ENCODE peak calls at places on chromosomes 5 and 9, in five cellular contexts. R, V, U, O and E are unnamed samples.

GRCh38 chr5:18276939-18277338 is 642.7 kb downstream of the TAF11L14 start:
- DNase-seq in R (no peak), V (no peak), U (no peak), O (no peak), E (no peak)

GRCh38 chr9:137241490-137242328 is 622 bp downstream of the TUBB4B start:
- DNase-seq in R (peak; percentile 58), V (peak; percentile 55), U (no peak), O (peak; percentile 58), E (no peak)

GRCh38 chr5:178372091-178372695 is 139.6 kb upstream of the PHYKPL start:
- DNase-seq in R (no peak), V (no peak), U (no peak), O (no peak), E (no peak)

GRCh38 chr9:114301798-114302565 is 20.9 kb upstream of the ORM1 start:
- DNase-seq in R (no peak), V (no peak), U (no peak), O (no peak), E (no peak)

GRCh38 chr9:89814340-89815040 is 209.7 kb downstream of the GADD45G start:
- DNase-seq in R (peak; percentile 15), V (peak; percentile 5), U (no peak), O (no peak), E (no peak)

GRCh38 chr5:126938461-126938860 is 91.9 kb downstream of the MARCHF3 start:
- DNase-seq in R (no peak), V (no peak), U (no peak), O (peak; percentile 57), E (no peak)

GRCh38 chr5:14171621-14172020 is 28.5 kb downstream of the TRIO start:
- DNase-seq in R (peak; percentile 77), V (no peak), U (no peak), O (no peak), E (no peak)

GRCh38 chr5:82799346-82800077 is 277.7 kb downstream of the TMEM167A start:
- DNase-seq in R (no peak), V (no peak), U (no peak), O (no peak), E (no peak)

GRCh38 chr9:124870723-124871122 is 8.8 kb downstream of the ARPC5L start:
- DNase-seq in R (peak; percentile 38), V (no peak), U (no peak), O (no peak), E (no peak)

GRCh38 chr5:136769900-136770684 is 404.7 kb upstream of the TRPC7 start:
- DNase-seq in R (peak; percentile 67), V (peak; percentile 62), U (peak; percentile 16), O (peak; percentile 79), E (peak; percentile 35)

GRCh38 chr5:61162832-61163567 is 732 bp upstream of the SMIM15 start:
- DNase-seq in R (peak; percentile 16), V (no peak), U (no peak), O (peak; percentile 32), E (no peak)

GRCh38 chr5:154296525-154297159 is 106.1 kb downstream of the GALNT10 start:
- DNase-seq in R (no peak), V (no peak), U (no peak), O (peak; percentile 86), E (no peak)

GRCh38 chr9:19232117-19232829 is 1.8 kb downstream of the DENND4C start:
- DNase-seq in R (peak; percentile 28), V (peak; percentile 16), U (no peak), O (peak; percentile 13), E (no peak)

GRCh38 chr5:58946232-58946631 is 363.4 kb downstream of the RAB3C start:
- DNase-seq in R (no peak), V (no peak), U (no peak), O (no peak), E (no peak)

GRCh38 chr9:14322211-14323082 is 8.5 kb upstream of the NFIB start:
- DNase-seq in R (peak; percentile 90), V (peak; percentile 94), U (peak; percentile 42), O (peak; percentile 90), E (no peak)

GRCh38 chr9:108150736-108151135 is 661.2 kb upstream of the KLF4 start:
- DNase-seq in R (no peak), V (no peak), U (no peak), O (no peak), E (peak; percentile 74)

GRCh38 chr5:67195406-67196275 is 958 bp downstream of the CD180 start:
- DNase-seq in R (no peak), V (no peak), U (no peak), O (no peak), E (no peak)

GRCh38 chr5:174775071-174775470 is 50.7 kb downstream of the MSX2 start:
- DNase-seq in R (no peak), V (no peak), U (no peak), O (no peak), E (no peak)

DNA sequence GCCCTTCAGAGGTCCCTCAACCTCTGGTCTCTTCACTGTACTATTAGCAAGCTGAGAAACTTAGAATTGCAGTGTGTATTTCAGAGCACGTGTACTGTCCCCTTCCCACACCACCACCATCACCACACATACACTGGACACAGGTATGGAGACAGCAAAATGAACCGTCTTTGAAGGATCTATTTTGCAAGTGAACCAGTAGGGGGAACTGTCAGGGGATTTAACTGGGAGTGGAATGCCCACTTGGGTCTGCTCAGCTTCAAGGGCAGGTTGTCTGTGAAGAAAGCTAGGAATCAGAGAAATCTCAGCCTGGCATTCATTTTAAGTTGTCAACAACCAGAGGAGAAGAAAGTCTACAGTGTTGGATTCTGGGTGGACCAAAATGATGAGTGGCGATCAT is 147.0 kb downstream of the DCP2 start:
- DNase-seq in R (peak; percentile 15), V (peak; percentile 8), U (no peak), O (peak; percentile 19), E (no peak)
- TF ChIP-seq CTCF in R (peak; percentile 21), V (peak; percentile 64), U (peak; percentile 37), O (peak; percentile 57), E (peak; percentile 27)

GRCh38 chr9:977361-978116 is 1.1 kb downstream of the DMRT3 start:
- DNase-seq in R (no peak), V (no peak), U (no peak), O (no peak), E (no peak)

GRCh38 chr9:974993-975739 is 1.3 kb upstream of the DMRT3 start:
- DNase-seq in R (no peak), V (no peak), U (no peak), O (no peak), E (no peak)

GRCh38 chr9:976805-977360 is 428 bp downstream of the DMRT3 start:
- DNase-seq in R (no peak), V (no peak), U (no peak), O (peak; percentile 11), E (no peak)

GRCh38 chr9:975740-976257 is 656 bp upstream of the DMRT3 start:
- DNase-seq in R (no peak), V (no peak), U (no peak), O (no peak), E (no peak)

DNA sequence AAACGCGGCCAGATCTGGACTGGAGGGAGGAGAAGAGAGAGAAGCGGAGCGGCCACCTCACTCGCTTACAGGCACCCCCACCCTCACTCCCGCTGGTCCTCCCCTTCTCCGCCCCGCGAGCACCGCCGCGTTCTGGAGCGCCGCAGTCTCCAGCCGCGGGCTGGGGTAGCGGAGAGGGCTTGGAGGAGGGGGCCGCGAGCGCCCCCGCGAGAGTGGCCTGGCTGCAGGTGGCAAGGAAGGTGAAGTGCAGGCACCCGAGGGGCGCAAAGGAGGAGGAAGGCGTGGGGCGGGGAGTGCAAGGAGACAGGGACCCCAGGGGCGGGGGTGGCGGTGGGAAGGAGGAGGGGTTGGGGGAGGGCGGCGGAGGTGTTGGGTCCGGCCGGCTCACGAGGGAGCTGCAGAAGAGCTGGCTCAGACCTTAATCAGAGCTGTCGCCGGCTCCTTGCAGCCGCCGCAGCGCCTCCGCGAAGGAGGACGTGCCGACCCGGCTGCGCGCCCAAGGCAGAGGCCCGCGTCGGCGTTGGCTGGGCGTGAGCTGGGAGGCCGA is at the start of gene DMRT3:
- DNase-seq in R (no peak), V (no peak), U (no peak), O (no peak), E (no peak)
- H3K4me3 ChIP-seq in R (no peak within 1 kb of the TSS), V (no peak within 1 kb of the TSS), U (no peak within 1 kb of the TSS), O (peak within 1 kb of the TSS; percentile 51), E (no peak within 1 kb of the TSS)

GRCh38 chr9:127455299-127455992 is 4.1 kb downstream of the LRSAM1 start:
- DNase-seq in R (peak; percentile 30), V (peak; percentile 52), U (no peak), O (peak; percentile 49), E (no peak)
- TF ChIP-seq CTCF in R (peak; percentile 38), V (peak; percentile 69), U (peak; percentile 52), O (peak; percentile 43), E (peak; percentile 23)

DNA sequence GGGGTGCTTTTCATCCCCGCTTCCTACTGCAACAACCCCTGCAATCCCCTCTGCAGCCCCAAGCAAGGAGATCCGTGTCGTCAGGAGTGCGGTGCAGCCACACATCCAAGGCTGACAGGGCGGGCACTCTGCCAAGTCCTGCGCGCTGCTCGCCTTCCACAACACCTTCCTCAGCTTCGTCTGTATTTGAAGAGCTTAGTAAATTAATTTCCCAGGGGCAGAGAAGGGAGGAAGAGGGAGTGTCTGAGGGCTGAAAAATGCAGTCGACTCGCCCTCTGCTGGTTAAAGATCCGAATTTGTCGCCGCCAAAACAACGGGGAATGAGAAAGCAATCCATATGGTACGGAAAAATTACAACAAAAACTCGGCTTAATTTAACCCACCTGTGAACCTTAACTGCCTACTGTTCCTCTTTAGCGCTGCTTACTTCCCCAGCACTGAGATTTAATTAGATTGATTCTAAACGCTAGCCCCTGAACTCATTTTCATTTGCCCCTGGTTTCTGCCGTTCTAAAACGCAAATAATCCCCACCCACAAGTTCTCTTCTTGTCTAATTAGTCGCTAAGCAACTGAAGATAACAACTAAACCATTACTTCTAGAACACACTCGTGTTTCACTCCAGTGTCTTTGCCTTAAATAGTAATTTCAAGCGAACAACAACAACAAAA is 10.9 kb upstream of the PCDHB1 start:
- DNase-seq in R (no peak), V (no peak), U (no peak), O (peak; percentile 79), E (no peak)
- H3K4me3 ChIP-seq in R (no peak overlapping the region), V (no peak overlapping the region), U (no peak overlapping the region), O (peak overlapping the region; percentile 82), E (no peak overlapping the region)

GRCh38 chr9:134658378-134658955 is 16.9 kb downstream of the COL5A1 start:
- DNase-seq in R (no peak), V (no peak), U (no peak), O (no peak), E (no peak)

GRCh38 chr9:134655101-134655500 is 13.5 kb downstream of the COL5A1 start:
- DNase-seq in R (no peak), V (no peak), U (no peak), O (no peak), E (no peak)

GRCh38 chr9:134657666-134658377 is 16.2 kb downstream of the COL5A1 start:
- DNase-seq in R (no peak), V (no peak), U (no peak), O (no peak), E (no peak)

GRCh38 chr9:134655591-134656333 is 14.2 kb downstream of the COL5A1 start:
- DNase-seq in R (no peak), V (no peak), U (no peak), O (no peak), E (no peak)

GRCh38 chr9:134656334-134657034 is 14.9 kb downstream of the COL5A1 start:
- DNase-seq in R (no peak), V (peak; percentile 18), U (no peak), O (peak; percentile 31), E (no peak)
- TF ChIP-seq CTCF in R (no peak), V (peak; percentile 49), U (no peak), O (peak; percentile 42), E (peak; percentile 22)

DNA sequence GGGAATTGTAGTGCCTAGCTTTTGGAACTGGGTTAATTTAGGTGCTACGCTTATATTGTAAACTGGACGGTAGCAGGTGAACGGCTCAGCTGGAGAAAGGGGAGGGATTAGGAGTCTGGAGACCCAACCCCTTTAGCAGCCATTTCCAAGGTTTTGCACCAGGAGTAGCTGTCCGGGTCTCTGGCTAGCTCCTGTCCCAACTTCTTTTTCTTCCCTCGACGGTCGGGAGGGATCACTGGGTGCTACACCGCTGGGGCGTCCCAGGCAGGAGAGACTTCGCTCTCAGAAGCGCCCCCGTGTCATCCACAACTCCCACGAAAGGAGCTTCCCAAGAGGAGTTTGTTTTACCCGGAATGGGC is 1640.9 kb upstream of the C9orf72 start:
- DNase-seq in R (no peak), V (no peak), U (no peak), O (peak; percentile 68), E (no peak)
- H3K4me3 ChIP-seq in R (no peak overlapping the region), V (no peak overlapping the region), U (no peak overlapping the region), O (peak overlapping the region; percentile 81), E (no peak overlapping the region)